ENCODE peak calls at places on chromosomes 6 and 20, in four cellular contexts. E is dorsolateral prefrontal cortex, D is choroid plexus epithelial cell, I is T-cell. P is an unnamed sample.

GRCh38 chr20:49685809-49686208 is 27.9 kb downstream of the B4GALT5 start:
- DNase-seq in E (no peak), D (peak), I (no peak), P (no peak)

GRCh38 chr20:43388267-43389081 is 69.2 kb upstream of the SRSF6 start:
- DNase-seq in E (peak), D (peak), I (no peak), P (peak)

GRCh38 chr6:138031850-138032249 is 75.4 kb downstream of the PERP start:
- DNase-seq in E (no peak), D (peak), I (no peak), P (no peak)

GRCh38 chr6:170052991-170053821 is 237.7 kb downstream of the DLL1 start:
- DNase-seq in E (peak), D (no peak), I (no peak), P (no peak)

GRCh38 chr6:6407061-6407723 is 86.7 kb upstream of the F13A1 start:
- DNase-seq in E (no peak), D (no peak), I (no peak), P (no peak)

GRCh38 chr6:4351857-4352669 is 216.7 kb upstream of the ECI2 start:
- DNase-seq in E (peak), D (peak), I (no peak), P (peak)

GRCh38 chr20:37406010-37406998 is 60.4 kb downstream of the SRC start:
- DNase-seq in E (no peak), D (no peak), I (no peak), P (no peak)

GRCh38 chr6:134741193-134741521 is 208.7 kb downstream of the ALDH8A1 start:
- DNase-seq in E (peak), D (no peak), I (no peak), P (no peak)

GRCh38 chr6:46184114-46184513 is 13.3 kb upstream of the ENPP5 start:
- DNase-seq in E (no peak), D (peak), I (no peak), P (peak)